ENCODE peak calls at places on chromosomes 4 and X, in ten cellular contexts. E is MM.1S; L is heart right ventricle; Q is HCT116; Z is gastrocnemius medialis; U is GM23248; X is CD4-positive, CD25-positive, alpha-beta regulatory T cell; H is SK-N-SH; R is cardiac muscle cell; J is pancreas. A is an unnamed sample. For H3K4me1, the result is how much of the 10 kb centered on the place peaks cover.

GRCh38 chrX:15334561-15334960 is 762 bp downstream of the PIGA start:
- DNase-seq in H (no peak), U (peak), R (no peak), E (no peak), Z (no peak), J (no peak), X (peak), Q (no peak), L (no peak), A (no peak)

GRCh38 chr4:105560488-105560887 is 8.1 kb downstream of the ARHGEF38 start:
- DNase-seq in E (no peak), U (peak), Q (no peak), J (no peak), X (no peak), R (no peak), H (no peak), L (no peak), Z (no peak), A (no peak)

GRCh38 chr4:174595141-174595929 is 73.0 kb upstream of the HPGD start:
- DNase-seq in Z (no peak), Q (no peak), X (no peak), J (no peak), H (no peak), L (no peak), R (no peak), U (peak), E (no peak), A (no peak)

GRCh38 chr4:41963105-41963504 is 18.5 kb upstream of the DCAF4L1 start:
- DNase-seq in X (peak), Q (peak), H (peak), Z (no peak), R (peak), U (peak), E (peak), J (no peak), L (no peak), A (peak)

GRCh38 chrX:54064564-54064963 is 20.3 kb upstream of the PHF8 start:
- DNase-seq in X (no peak), R (no peak), J (no peak), L (no peak), E (no peak), H (no peak), Z (no peak), Q (no peak), U (no peak), A (no peak)

GRCh38 chr4:2944882-2945526 is 18.2 kb downstream of the NOP14 start:
- DNase-seq in Q (no peak), L (no peak), R (no peak), J (peak), E (no peak), U (no peak), X (no peak), Z (peak), H (no peak), A (peak)

GRCh38 chrX:86295293-86295692 is 147.0 kb downstream of the DACH2 start:
- DNase-seq in Z (no peak), X (no peak), Q (no peak), R (no peak), L (no peak), U (no peak), H (no peak), J (no peak), E (peak), A (no peak)

GRCh38 chrX:56281789-56282188 is 49.6 kb downstream of the KLF8 start:
- DNase-seq in U (peak), E (peak), H (peak), R (peak), L (no peak), Z (no peak), J (no peak), X (peak), Q (peak), A (peak)

GRCh38 chrX:81195712-81196111 is 6.0 kb downstream of the HMGN5 start:
- DNase-seq in E (peak), Q (peak), L (peak), X (peak), J (no peak), R (peak), U (peak), Z (peak), H (peak), A (peak)

GRCh38 chr4:100986360-100986868 is 360.9 kb downstream of the PPP3CA start:
- DNase-seq in R (peak), L (no peak), U (no peak), X (no peak), H (no peak), Z (no peak), J (no peak), E (no peak), Q (no peak), A (no peak)
- H3K4me1 ChIP-seq in R (under half), L (under half), U (under half), X (under half), H (under half), Z (under half), J (under half), E (under half), Q (under half), A (under half)

GRCh38 chr4:82782626-82783025 is 16.0 kb downstream of the SCD5 start:
- DNase-seq in R (no peak), Q (no peak), Z (no peak), E (no peak), H (no peak), L (no peak), X (no peak), J (no peak), U (no peak), A (no peak)
- H3K4me1 ChIP-seq in R (under half), Q (half or more), Z (under half), E (under half), H (under half), L (half or more), X (under half), J (under half), U (under half), A (under half)

GRCh38 chr4:149993030-149993429 is 85.2 kb upstream of the DCLK2 start:
- DNase-seq in U (no peak), E (peak), H (no peak), Q (no peak), Z (no peak), X (peak), L (no peak), R (no peak), J (no peak), A (no peak)
- H3K4me1 ChIP-seq in U (under half), E (under half), H (under half), Q (under half), Z (under half), X (under half), L (under half), R (under half), J (under half), A (under half)

GRCh38 chrX:46324166-46324565 is 221.1 kb downstream of the ZNF674 start:
- DNase-seq in Z (no peak), X (no peak), J (no peak), R (no peak), L (no peak), Q (no peak), E (no peak), U (peak), H (no peak), A (peak)

GRCh38 chrX:46328133-46328532 is 217.1 kb downstream of the ZNF674 start:
- DNase-seq in X (no peak), L (no peak), H (no peak), E (no peak), U (no peak), R (no peak), Z (no peak), Q (no peak), J (no peak), A (no peak)

GRCh38 chrX:46325312-46325877 is 219.8 kb downstream of the ZNF674 start:
- DNase-seq in E (no peak), Q (peak), X (no peak), Z (no peak), H (no peak), L (no peak), U (peak), R (peak), J (no peak), A (peak)

GRCh38 chrX:46327229-46328081 is 217.8 kb downstream of the ZNF674 start:
- DNase-seq in J (no peak), R (peak), H (no peak), Q (peak), X (no peak), U (peak), E (no peak), L (peak), Z (no peak), A (peak)

GRCh38 chrX:46326161-46326560 is 219.1 kb downstream of the ZNF674 start:
- DNase-seq in U (peak), J (no peak), X (no peak), Q (no peak), E (no peak), Z (no peak), H (no peak), R (no peak), L (no peak), A (no peak)
- H3K4me1 ChIP-seq in U (under half), J (under half), X (under half), Q (half or more), E (under half), Z (under half), H (under half), R (under half), L (under half), A (under half)

GRCh38 chr4:158811216-158811540 is 42.4 kb downstream of the FNIP2 start:
- DNase-seq in Z (no peak), H (no peak), U (no peak), J (no peak), Q (no peak), X (no peak), L (no peak), E (no peak), R (no peak), A (no peak)

GRCh38 chr4:158813113-158813512 is 44.3 kb downstream of the FNIP2 start:
- DNase-seq in L (no peak), R (no peak), Q (no peak), H (no peak), E (no peak), Z (no peak), U (no peak), X (no peak), J (no peak), A (no peak)

GRCh38 chr4:158811704-158812103 is 42.9 kb downstream of the FNIP2 start:
- DNase-seq in Z (peak), R (no peak), Q (no peak), U (no peak), J (no peak), E (no peak), X (no peak), L (peak), H (no peak), A (no peak)

GRCh38 chr4:158812543-158812942 is 43.7 kb downstream of the FNIP2 start:
- DNase-seq in L (no peak), E (no peak), H (no peak), R (no peak), Q (no peak), X (no peak), U (no peak), J (no peak), Z (no peak), A (no peak)

GRCh38 chr4:158812133-158812532 is 43.3 kb downstream of the FNIP2 start:
- DNase-seq in Z (no peak), X (no peak), L (no peak), H (no peak), E (no peak), U (no peak), R (no peak), Q (no peak), J (no peak), A (no peak)
- H3K4me1 ChIP-seq in Z (half or more), X (under half), L (half or more), H (under half), E (under half), U (half or more), R (half or more), Q (under half), J (half or more), A (under half)

GRCh38 chr4:87030606-87031441 is 96.0 kb downstream of the AFF1 start:
- DNase-seq in U (peak), X (no peak), R (peak), Z (no peak), Q (no peak), E (no peak), L (no peak), H (peak), J (no peak), A (no peak)

GRCh38 chr4:87030124-87030523 is 95.3 kb downstream of the AFF1 start:
- DNase-seq in X (no peak), L (no peak), H (no peak), U (no peak), J (no peak), R (no peak), E (no peak), Q (no peak), Z (no peak), A (no peak)

GRCh38 chr4:87031946-87032345 is 97.1 kb downstream of the AFF1 start:
- DNase-seq in Q (no peak), J (no peak), X (no peak), E (no peak), H (no peak), R (no peak), Z (no peak), U (peak), L (no peak), A (no peak)

GRCh38 chr4:87026795-87027495 is 92.1 kb downstream of the AFF1 start:
- DNase-seq in X (no peak), Q (no peak), R (no peak), E (no peak), J (no peak), H (no peak), L (no peak), U (no peak), Z (peak), A (no peak)

GRCh38 chr4:87029356-87029755 is 94.5 kb downstream of the AFF1 start:
- DNase-seq in U (no peak), Q (no peak), J (no peak), X (no peak), H (no peak), L (peak), R (no peak), Z (peak), E (no peak), A (no peak)
- H3K4me1 ChIP-seq in U (half or more), Q (under half), J (half or more), X (under half), H (under half), L (half or more), R (half or more), Z (half or more), E (under half), A (under half)

GRCh38 chr4:127048371-127049085 is 584.2 kb upstream of the INTU start:
- DNase-seq in Q (no peak), H (no peak), L (no peak), E (no peak), Z (no peak), U (no peak), R (no peak), J (no peak), X (no peak), A (no peak)
- H3K4me1 ChIP-seq in Q (under half), H (under half), L (under half), E (under half), Z (under half), U (under half), R (under half), J (under half), X (under half), A (under half)

DNA sequence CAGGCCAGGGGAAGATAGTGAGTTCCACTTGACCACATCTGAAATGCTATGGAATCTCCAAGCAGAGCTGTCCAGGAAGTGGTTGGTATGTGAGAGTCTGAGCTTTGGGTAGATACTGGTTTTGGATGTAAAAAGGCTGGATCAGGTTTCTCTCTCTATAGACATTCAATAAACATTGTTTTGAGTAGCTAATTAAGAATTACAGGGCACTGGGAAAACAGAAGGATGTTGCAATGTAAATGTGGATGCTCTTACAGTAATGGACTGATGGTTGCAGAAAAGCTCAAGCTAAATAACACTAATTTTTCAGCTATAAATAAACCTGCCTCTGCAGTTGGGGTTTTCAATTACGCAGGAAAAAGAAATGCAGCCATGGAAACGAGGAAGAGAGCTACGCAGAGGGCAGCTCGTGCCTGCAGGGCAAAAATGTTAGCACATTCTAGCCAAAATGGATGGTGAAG is 13.4 kb upstream of the CHRNA9 start:
- DNase-seq in Z (no peak), X (no peak), Q (no peak), J (no peak), H (no peak), L (no peak), E (peak), U (peak), R (no peak), A (peak)
- H3K4me1 ChIP-seq in Z (under half), X (under half), Q (under half), J (under half), H (under half), L (under half), E (under half), U (under half), R (under half), A (under half)

DNA sequence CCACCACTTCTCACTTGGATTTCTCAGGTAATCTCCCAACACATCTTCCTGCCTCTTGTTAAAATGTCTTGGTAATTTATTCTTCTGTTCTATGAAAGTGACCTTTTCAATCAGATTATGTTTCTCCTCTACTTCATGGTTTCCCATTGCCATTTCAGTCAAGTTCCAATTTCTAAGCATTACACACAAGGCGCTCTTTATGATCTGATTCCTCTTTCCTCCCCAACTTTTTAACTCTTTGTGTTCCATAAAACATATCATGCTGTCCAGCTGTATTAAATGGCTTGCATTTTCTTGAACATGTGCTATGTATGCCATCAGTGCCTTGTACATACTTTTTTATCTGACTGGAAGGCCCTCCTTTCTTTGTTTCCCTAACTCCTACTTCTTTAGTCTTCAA is 13.1 kb upstream of the ART3 start:
- DNase-seq in U (no peak), R (no peak), J (no peak), Z (no peak), E (no peak), L (no peak), H (no peak), X (no peak), Q (no peak), A (no peak)
- H3K4me1 ChIP-seq in U (under half), R (under half), J (under half), Z (under half), E (under half), L (under half), H (under half), X (under half), Q (under half), A (under half)